ENCODE peak calls at places on chromosomes 5 and 9, in five cellular contexts. Y is activated T-cell treated with anti-CD3 and anti-CD28 coated beads, Interleukin-2, amount 50 U/mL, for 72 hours; C is stomach; X is EH; F is ovary. I is an unnamed sample.

GRCh38 chr5:131475416-131476045 is 159.5 kb downstream of the RAPGEF6 start:
- DNase-seq in F (no peak), C (no peak), Y (no peak), X (peak; percentile 71), I (no peak)

GRCh38 chr5:172156541-172156994 is 31.5 kb downstream of the STK10 start:
- DNase-seq in X (no peak), F (no peak), Y (no peak), C (peak; percentile 47), I (peak; percentile 18)

GRCh38 chr9:15485836-15486678 is 24.7 kb downstream of the PSIP1 start:
- DNase-seq in Y (no peak), X (peak; percentile 38), C (no peak), F (no peak), I (no peak)

GRCh38 chr5:113682497-113683136 is 169.1 kb downstream of the YTHDC2 start:
- DNase-seq in X (peak; percentile 27), F (no peak), Y (no peak), C (no peak), I (peak; percentile 61)

GRCh38 chr9:77833686-77834429 is 185.7 kb upstream of the GNA14 start:
- DNase-seq in Y (no peak), C (no peak), F (no peak), X (peak; percentile 45), I (peak; percentile 41)

GRCh38 chr5:36491860-36492259 is 114.5 kb upstream of the SLC1A3 start:
- DNase-seq in F (no peak), C (no peak), X (no peak), Y (no peak), I (no peak)

GRCh38 chr9:99004717-99005460 is 61.2 kb downstream of the COL15A1 start:
- DNase-seq in F (no peak), X (no peak), Y (no peak), C (no peak), I (no peak)

GRCh38 chr5:61401726-61402125 is 69.7 kb downstream of the ZSWIM6 start:
- DNase-seq in F (no peak), X (peak; percentile 70), Y (no peak), C (no peak), I (no peak)

GRCh38 chr9:2338770-2339169 is 282.8 kb upstream of the VLDLR start:
- DNase-seq in C (no peak), F (no peak), Y (no peak), X (peak; percentile 7), I (no peak)

GRCh38 chr5:139569276-139569955 is 8.3 kb downstream of the UBE2D2 start:
- DNase-seq in X (peak; percentile 34), F (no peak), Y (no peak), C (no peak), I (no peak)

GRCh38 chr9:69822091-69822750 is 1.6 kb downstream of the CFAP95 start:
- DNase-seq in Y (no peak), F (no peak), C (no peak), X (peak; percentile 53), I (no peak)

GRCh38 chr9:70679845-70680244 is 265.4 kb upstream of the KLF9 start:
- DNase-seq in F (no peak), C (no peak), Y (no peak), X (no peak), I (no peak)

GRCh38 chr9:24912767-24913166 is 367.1 kb upstream of the IZUMO3 start:
- DNase-seq in F (no peak), X (no peak), Y (no peak), C (no peak), I (no peak)

GRCh38 chr5:180137401-180138213 is 66.0 kb upstream of the RNF130 start:
- DNase-seq in C (peak; percentile 15), X (no peak), Y (no peak), F (no peak), I (no peak)

GRCh38 chr9:20044686-20045085 is 255.8 kb upstream of the SLC24A2 start:
- DNase-seq in C (no peak), X (no peak), F (no peak), Y (no peak), I (no peak)

GRCh38 chr5:54738118-54738972 is 220.8 kb downstream of the SNX18 start:
- DNase-seq in F (no peak), X (peak; percentile 90), Y (no peak), C (peak; percentile 77), I (no peak)

GRCh38 chr5:377326-377981 is 55.9 kb downstream of the AHRR start:
- DNase-seq in F (no peak), Y (no peak), X (no peak), C (no peak), I (no peak)

GRCh38 chr5:149474198-149474597 is 77.0 kb downstream of the CSNK1A1 start:
- DNase-seq in C (peak; percentile 60), F (no peak), Y (no peak), X (peak; percentile 32), I (no peak)

GRCh38 chr5:168327994-168328393 is 36.5 kb downstream of the WWC1 start:
- DNase-seq in C (no peak), X (no peak), F (no peak), Y (no peak), I (no peak)

GRCh38 chr9:106613250-106613737 is 249.7 kb upstream of the ZNF462 start:
- DNase-seq in C (peak; percentile 65), X (no peak), F (no peak), Y (no peak), I (no peak)

GRCh38 chr9:9122230-9122875 is 1322.8 kb upstream of the DMAC1 start:
- DNase-seq in Y (no peak), C (no peak), F (no peak), X (no peak), I (no peak)

GRCh38 chr5:109939109-109939682 is 249.5 kb downstream of the MAN2A1 start:
- DNase-seq in C (no peak), X (peak; percentile 33), F (no peak), Y (no peak), I (no peak)

GRCh38 chr5:14760548-14761002 is 96.1 kb downstream of the OTULIN start:
- DNase-seq in C (no peak), X (no peak), F (no peak), Y (no peak), I (no peak)

GRCh38 chr9:78296208-78296892 is 575 bp upstream of the PSAT1 start:
- DNase-seq in Y (peak; percentile 24), C (peak; percentile 75), F (peak; percentile 60), X (peak; percentile 68), I (peak; percentile 49)

GRCh38 chr9:2181794-2182193 is 166.6 kb downstream of the SMARCA2 start:
- DNase-seq in F (no peak), C (peak; percentile 32), Y (peak; percentile 9), X (peak; percentile 40), I (peak; percentile 71)

GRCh38 chr9:128159073-128159783 is 837 bp upstream of the BBLN start:
- DNase-seq in C (no peak), Y (peak; percentile 44), X (no peak), F (peak; percentile 57), I (peak; percentile 69)

GRCh38 chr5:55530669-55531068 is 4.1 kb downstream of the PLPP1 start:
- DNase-seq in C (no peak), F (peak; percentile 18), Y (no peak), X (no peak), I (no peak)

GRCh38 chr9:5850735-5851122 is 17.8 kb upstream of the ERMP1 start:
- DNase-seq in F (no peak), C (no peak), Y (no peak), X (no peak), I (no peak)

GRCh38 chr5:15927710-15928380 is 251.7 kb downstream of the MARCHF11 start:
- DNase-seq in X (no peak), F (no peak), Y (no peak), C (no peak), I (no peak)

GRCh38 chr5:81420039-81420667 is 26.2 kb upstream of the ACOT12 start:
- DNase-seq in F (no peak), X (peak; percentile 93), Y (peak; percentile 40), C (no peak), I (no peak)

GRCh38 chr9:136629879-136630661 is 32.6 kb upstream of the EGFL7 start:
- DNase-seq in Y (peak; percentile 78), F (no peak), C (peak; percentile 74), X (peak; percentile 45), I (peak; percentile 42)

GRCh38 chr9:16100596-16101091 is 547.8 kb downstream of the CCDC171 start:
- DNase-seq in F (peak; percentile 71), C (no peak), X (peak; percentile 6), Y (no peak), I (no peak)